ENCODE peak calls at places on chromosomes 7 and 10, in eight cellular contexts. C is colonic mucosa, N is transverse colon, U is cardiac muscle cell, O is foreskin fibroblast, H is upper lobe of right lung, W is left ventricle myocardium inferior, X is gastrocnemius medialis. T is an unnamed sample.

GRCh38 chr10:104054430-104054829 is 31.2 kb downstream of the COL17A1 start:
- DNase-seq in C (no peak), N (no peak), U (no peak), O (peak), H (no peak), W (no peak), X (no peak), T (peak)

GRCh38 chr10:74011762-74012161 is 13.8 kb downstream of the VCL start:
- DNase-seq in C (no peak), N (no peak), U (peak), O (peak), H (no peak), W (no peak), X (no peak), T (peak)

GRCh38 chr7:116522247-116522646 is 2.6 kb upstream of the CAV1 start:
- DNase-seq in C (no peak), N (no peak), U (peak), O (peak), H (no peak), W (no peak), X (no peak), T (peak)

GRCh38 chr10:88253-88652 is 39.2 kb upstream of the TUBB8 start:
- DNase-seq in C (no peak), N (no peak), U (no peak), O (no peak), H (no peak), W (no peak), X (no peak), T (no peak)

GRCh38 chr10:22318772-22319171 is 2.1 kb upstream of the BMI1 start:
- DNase-seq in C (no peak), N (no peak), U (no peak), O (no peak), H (no peak), W (no peak), X (no peak), T (no peak)

GRCh38 chr10:99676895-99677294 is 17.6 kb downstream of the ENTPD7 start:
- DNase-seq in C (no peak), N (no peak), U (peak), O (no peak), H (no peak), W (no peak), X (no peak), T (no peak)

GRCh38 chr10:113438660-113439059 is 114.2 kb upstream of the HABP2 start:
- DNase-seq in C (no peak), N (no peak), U (peak), O (no peak), H (no peak), W (no peak), X (no peak), T (peak)

GRCh38 chr7:116273283-116273917 is 63.1 kb downstream of the TES start:
- DNase-seq in C (no peak), N (no peak), U (no peak), O (no peak), H (no peak), W (no peak), X (no peak), T (no peak)

GRCh38 chr10:12701696-12702095 is 299.8 kb downstream of the CCDC3 start:
- DNase-seq in C (peak), N (no peak), U (peak), O (peak), H (no peak), W (no peak), X (no peak), T (no peak)

GRCh38 chr7:101233907-101234547 is 3.6 kb downstream of the CLDN15 start:
- DNase-seq in C (no peak), N (no peak), U (no peak), O (no peak), H (no peak), W (no peak), X (no peak), T (no peak)

GRCh38 chr7:34070486-34071323 is 165.4 kb downstream of the BMPER start:
- DNase-seq in C (no peak), N (no peak), U (peak), O (no peak), H (no peak), W (no peak), X (no peak), T (peak)

GRCh38 chr10:130854151-130854550 is 457.4 kb downstream of the TCERG1L start:
- DNase-seq in C (no peak), N (no peak), U (no peak), O (no peak), H (no peak), W (no peak), X (no peak), T (no peak)

GRCh38 chr7:69232445-69233376 is 365.6 kb upstream of the AUTS2 start:
- DNase-seq in C (no peak), N (no peak), U (no peak), O (no peak), H (no peak), W (no peak), X (no peak), T (no peak)

GRCh38 chr7:93574646-93575554 is at the start of gene CALCR:
- DNase-seq in C (no peak), N (no peak), U (no peak), O (peak), H (peak), W (no peak), X (peak), T (no peak)

GRCh38 chr7:98643232-98643985 is 26.3 kb downstream of the NPTX2 start:
- DNase-seq in C (no peak), N (no peak), U (no peak), O (no peak), H (peak), W (no peak), X (no peak), T (no peak)

GRCh38 chr7:148242271-148242801 is 348.2 kb upstream of the C7orf33 start:
- DNase-seq in C (peak), N (peak), U (peak), O (peak), H (no peak), W (no peak), X (no peak), T (peak)

GRCh38 chr7:31192996-31193395 is 140.9 kb downstream of the ADCYAP1R1 start:
- DNase-seq in C (peak), N (peak), U (peak), O (peak), H (peak), W (peak), X (no peak), T (peak)

GRCh38 chr10:104391150-104391968 is 37.7 kb downstream of the CFAP58 start:
- DNase-seq in C (no peak), N (no peak), U (peak), O (peak), H (no peak), W (no peak), X (no peak), T (peak)

GRCh38 chr7:157554393-157555238 is 217.8 kb downstream of the DNAJB6 start:
- DNase-seq in C (no peak), N (no peak), U (no peak), O (no peak), H (peak), W (no peak), X (no peak), T (no peak)

GRCh38 chr7:20348408-20348807 is 17.7 kb downstream of the ITGB8 start:
- DNase-seq in C (no peak), N (no peak), U (no peak), O (no peak), H (no peak), W (no peak), X (no peak), T (no peak)

GRCh38 chr10:93992400-93993030 is 1.2 kb upstream of the PLCE1 start:
- DNase-seq in C (no peak), N (no peak), U (peak), O (peak), H (no peak), W (no peak), X (no peak), T (peak)

GRCh38 chr7:8516976-8517375 is 83.6 kb downstream of the NXPH1 start:
- DNase-seq in C (no peak), N (no peak), U (no peak), O (no peak), H (no peak), W (no peak), X (no peak), T (no peak)

GRCh38 chr7:7737674-7738073 is 19.3 kb upstream of the RPA3 start:
- DNase-seq in C (no peak), N (no peak), U (no peak), O (no peak), H (no peak), W (no peak), X (no peak), T (no peak)

GRCh38 chr10:30783939-30784500 is 154.5 kb upstream of the LYZL2 start:
- DNase-seq in C (peak), N (peak), U (peak), O (peak), H (peak), W (peak), X (peak), T (peak)

GRCh38 chr10:104041891-104042535 is 43.7 kb downstream of the COL17A1 start:
- DNase-seq in C (no peak), N (no peak), U (no peak), O (no peak), H (no peak), W (no peak), X (no peak), T (no peak)

GRCh38 chr10:103951183-103951582 is 15.8 kb upstream of the SLK start:
- DNase-seq in C (no peak), N (no peak), U (no peak), O (no peak), H (no peak), W (no peak), X (no peak), T (no peak)

GRCh38 chr10:113442340-113442739 is 110.5 kb upstream of the HABP2 start:
- DNase-seq in C (peak), N (no peak), U (no peak), O (no peak), H (no peak), W (no peak), X (no peak), T (no peak)

GRCh38 chr10:8375137-8375536 is 320.6 kb downstream of the GATA3 start:
- DNase-seq in C (no peak), N (no peak), U (no peak), O (no peak), H (no peak), W (no peak), X (no peak), T (no peak)

GRCh38 chr7:91543646-91544045 is 279.4 kb downstream of the FZD1 start:
- DNase-seq in C (no peak), N (no peak), U (no peak), O (no peak), H (no peak), W (no peak), X (no peak), T (no peak)

GRCh38 chr7:54796853-54797252 is 37.8 kb upstream of the SEC61G start:
- DNase-seq in C (no peak), N (no peak), U (no peak), O (no peak), H (no peak), W (no peak), X (no peak), T (no peak)

GRCh38 chr7:22726849-22727792 is at the start of gene IL6:
- DNase-seq in C (peak), N (peak), U (peak), O (peak), H (peak), W (peak), X (peak), T (peak)

GRCh38 chr7:81887098-81887497 is 117.3 kb upstream of the HGF start:
- DNase-seq in C (no peak), N (no peak), U (peak), O (no peak), H (no peak), W (no peak), X (no peak), T (no peak)

GRCh38 chr7:81769891-81770818 is at the start of gene HGF:
- DNase-seq in C (peak), N (peak), U (peak), O (peak), H (no peak), W (peak), X (peak), T (peak)

GRCh38 chr7:41745451-41745850 is 42.6 kb upstream of the INHBA start:
- DNase-seq in C (no peak), N (no peak), U (peak), O (peak), H (no peak), W (no peak), X (no peak), T (peak)

GRCh38 chr10:7948601-7949000 is 105.9 kb upstream of the GATA3 start:
- DNase-seq in C (no peak), N (no peak), U (no peak), O (peak), H (no peak), W (no peak), X (no peak), T (peak)

GRCh38 chr7:32239764-32240163 is 169.6 kb upstream of the PDE1C start:
- DNase-seq in C (no peak), N (no peak), U (no peak), O (no peak), H (no peak), W (no peak), X (no peak), T (no peak)

GRCh38 chr10:19929466-19930140 is 113.4 kb downstream of the PLXDC2 start:
- DNase-seq in C (no peak), N (no peak), U (peak), O (peak), H (no peak), W (no peak), X (no peak), T (peak)
- H3K4me3 ChIP-seq in C (no peak), N (no peak), U (no peak), O (no peak), H (no peak), W (no peak), X (no peak), T (no peak)

GRCh38 chr10:6071181-6072175 is 9.3 kb upstream of the IL2RA start:
- DNase-seq in C (no peak), N (no peak), U (no peak), O (no peak), H (no peak), W (no peak), X (no peak), T (no peak)
- TF ChIP-seq CTCF in C (no peak), N (no peak), U (no peak), O (no peak), H (no peak), W (no peak), X (no peak), T (no peak)

DNA sequence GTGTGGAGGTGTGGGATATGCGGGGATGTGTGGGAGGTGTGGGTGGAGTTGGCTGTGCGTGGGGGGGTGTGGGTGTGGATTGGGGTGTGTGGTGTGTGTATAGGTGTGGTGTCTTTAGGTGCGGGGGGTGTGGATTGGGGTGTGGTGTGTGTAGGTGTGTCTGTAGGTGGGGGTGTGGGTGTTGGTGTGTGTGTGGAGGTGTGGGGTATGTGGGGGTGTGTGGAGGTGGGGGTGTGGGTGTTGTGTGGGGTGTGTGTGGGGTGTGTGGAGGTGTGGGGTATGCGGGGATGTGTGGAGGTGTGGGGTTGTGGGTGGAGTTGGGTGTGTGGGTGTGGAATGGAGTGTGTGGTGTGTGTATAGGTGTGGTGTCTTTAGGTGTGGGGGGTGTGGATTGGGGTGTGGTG is 33.9 kb downstream of the SPDYE17 start:
- DNase-seq in C (no peak), N (no peak), U (no peak), O (no peak), H (peak), W (no peak), X (no peak), T (no peak)
- H3K4me3 ChIP-seq in C (no peak), N (no peak), U (no peak), O (no peak), H (no peak), W (no peak), X (no peak), T (no peak)

DNA sequence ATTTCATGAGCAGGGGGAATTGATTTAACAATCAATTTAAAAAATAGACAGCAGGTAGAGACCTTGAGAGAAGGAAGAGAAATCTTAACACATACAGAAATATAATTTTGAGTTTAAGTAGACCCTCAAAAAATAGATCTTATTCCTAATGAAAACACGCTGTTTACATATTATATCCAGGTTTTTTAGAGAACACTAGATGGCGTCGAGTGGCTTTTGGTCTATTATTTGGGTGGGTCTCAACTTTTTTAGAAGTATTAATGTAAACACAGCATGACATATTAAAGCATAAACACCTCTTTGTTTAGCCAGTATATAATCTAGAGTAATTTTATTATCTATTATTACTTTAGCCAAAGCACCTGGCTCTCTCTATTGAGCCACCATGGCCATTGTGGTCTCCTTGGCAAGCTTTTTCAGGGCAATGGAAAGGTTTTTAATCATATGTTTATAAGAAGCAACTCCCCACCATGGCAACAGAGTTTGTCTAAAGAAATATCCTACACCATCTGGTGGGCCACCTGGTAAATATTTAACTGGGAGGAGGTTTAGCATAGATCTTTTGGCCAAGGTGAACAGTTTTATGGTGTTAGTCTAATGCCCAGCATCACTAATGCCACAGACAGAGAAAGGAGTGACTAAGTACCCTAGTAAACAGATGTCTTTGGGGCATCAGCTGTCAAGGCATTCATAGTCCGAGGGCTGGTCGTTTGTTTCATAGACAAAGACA is 59.7 kb upstream of the PRSS1 start:
- DNase-seq in C (no peak), N (no peak), U (peak), O (no peak), H (no peak), W (no peak), X (no peak), T (no peak)
- TF ChIP-seq CTCF in C (no peak), N (no peak), U (peak), O (no peak), H (no peak), W (no peak), X (no peak), T (peak)

GRCh38 chr10:15858895-15859294 is 1.4 kb downstream of the MINDY3 start:
- DNase-seq in C (no peak), N (no peak), U (no peak), O (no peak), H (no peak), W (no peak), X (no peak), T (no peak)
- H3K4me3 ChIP-seq in C (peak), N (no peak), U (peak), O (peak), H (peak), W (peak), X (peak), T (peak)

GRCh38 chr7:46791180-46791579 is 790.7 kb downstream of the TNS3 start:
- DNase-seq in C (no peak), N (no peak), U (no peak), O (peak), H (no peak), W (no peak), X (no peak), T (peak)

GRCh38 chr7:46781901-46782439 is 799.9 kb downstream of the TNS3 start:
- DNase-seq in C (no peak), N (no peak), U (no peak), O (no peak), H (no peak), W (no peak), X (no peak), T (no peak)

GRCh38 chr7:46784746-46785145 is 797.2 kb downstream of the TNS3 start:
- DNase-seq in C (no peak), N (no peak), U (peak), O (peak), H (no peak), W (no peak), X (no peak), T (peak)

GRCh38 chr7:46786221-46786951 is 795.5 kb downstream of the TNS3 start:
- DNase-seq in C (no peak), N (no peak), U (no peak), O (peak), H (no peak), W (no peak), X (no peak), T (peak)

GRCh38 chr7:46786995-46787394 is 794.9 kb downstream of the TNS3 start:
- DNase-seq in C (no peak), N (no peak), U (no peak), O (no peak), H (no peak), W (no peak), X (no peak), T (no peak)
- TF ChIP-seq CTCF in C (no peak), N (no peak), U (no peak), O (no peak), H (no peak), W (no peak), X (no peak), T (no peak)

DNA sequence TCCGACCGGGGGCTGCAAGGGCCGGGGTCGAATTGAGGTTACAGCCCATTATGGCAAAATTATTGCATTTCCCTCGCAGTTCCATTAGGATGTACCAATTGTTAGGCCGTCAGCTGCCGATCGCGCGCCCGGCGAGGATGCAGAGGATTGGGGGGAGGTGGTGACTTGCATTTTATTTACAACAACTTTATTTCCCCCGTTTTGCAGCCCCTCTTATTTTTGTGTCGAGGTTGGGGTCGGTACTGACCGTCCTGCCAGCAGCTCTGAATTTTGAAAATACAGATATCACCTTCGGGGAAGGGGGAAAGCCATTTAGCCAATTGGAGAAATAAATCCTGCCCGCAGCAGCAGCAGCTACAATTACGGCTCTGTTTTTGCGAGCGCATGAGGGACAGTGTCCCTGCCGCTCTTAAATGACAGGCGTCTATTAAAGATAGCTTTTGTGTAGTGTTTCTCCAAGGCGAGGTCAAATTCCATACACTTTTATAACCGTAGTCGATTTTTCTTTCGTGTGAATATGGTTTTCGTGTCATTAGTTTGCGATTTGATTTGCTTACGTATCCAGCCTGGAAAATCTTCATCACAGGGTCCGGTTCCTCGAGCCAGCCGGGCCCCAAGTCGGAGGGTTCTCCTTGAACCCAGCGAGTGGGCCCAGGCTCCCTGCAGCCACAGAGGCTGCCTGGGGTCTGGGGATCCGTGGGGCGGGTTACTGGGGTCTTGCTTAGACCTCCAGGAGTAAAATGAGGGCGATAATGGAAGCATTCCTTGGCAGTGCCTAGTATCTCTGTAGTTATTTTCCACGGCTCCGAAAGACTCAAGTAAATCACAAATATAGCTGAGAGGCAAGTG is 693 bp upstream of the HOXA5 start:
- DNase-seq in C (peak), N (peak), U (no peak), O (no peak), H (no peak), W (no peak), X (no peak), T (peak)
- H3K4me3 ChIP-seq in C (peak), N (peak), U (no peak), O (no peak), H (peak), W (peak), X (peak), T (peak)

GRCh38 chr10:15426115-15426514 is 55.0 kb upstream of the FAM171A1 start:
- DNase-seq in C (no peak), N (no peak), U (no peak), O (no peak), H (no peak), W (no peak), X (no peak), T (no peak)

GRCh38 chr10:15430969-15431791 is 60.1 kb upstream of the FAM171A1 start:
- DNase-seq in C (no peak), N (no peak), U (no peak), O (no peak), H (no peak), W (no peak), X (no peak), T (no peak)

GRCh38 chr10:15426558-15426957 is 55.5 kb upstream of the FAM171A1 start:
- DNase-seq in C (no peak), N (no peak), U (no peak), O (no peak), H (no peak), W (no peak), X (no peak), T (no peak)

GRCh38 chr10:15427836-15428414 is 56.8 kb upstream of the FAM171A1 start:
- DNase-seq in C (no peak), N (no peak), U (peak), O (peak), H (no peak), W (no peak), X (no peak), T (peak)
- TF ChIP-seq CTCF in C (peak), N (peak), U (peak), O (peak), H (peak), W (peak), X (no peak), T (peak)